ENCODE peak calls at places on chromosomes 13 and 19, in five cellular contexts. I is CD8-positive, alpha-beta T cell; U is ascending aorta; P is Peyer's patch; F is upper lobe of right lung. Q is an unnamed sample.
A peak's percentile ranks its signal among the peaks of the same experiment; 100 is the strongest.

GRCh38 chr19:55257461-55258411 is 1.1 kb downstream of the PPP6R1 start:
- DNase-seq in F (no peak), P (peak; percentile 38), I (no peak), U (no peak), Q (no peak)

GRCh38 chr13:23449386-23450162 is 16.1 kb upstream of the SACS start:
- DNase-seq in F (no peak), P (no peak), U (no peak), I (no peak), Q (no peak)

GRCh38 chr19:11263726-11264125 is 1.4 kb upstream of the DOCK6 start:
- DNase-seq in P (no peak), I (no peak), U (no peak), F (no peak), Q (no peak)

GRCh38 chr13:98060282-98060681 is 82.6 kb upstream of the FARP1 start:
- DNase-seq in P (no peak), U (no peak), F (no peak), I (no peak), Q (no peak)

GRCh38 chr19:8445488-8446001 is 770 bp downstream of the HNRNPM start:
- DNase-seq in P (peak; percentile 43), I (no peak), U (no peak), F (peak; percentile 83), Q (peak; percentile 72)

GRCh38 chr13:87035538-87035937 is 635.6 kb upstream of the SLITRK5 start:
- DNase-seq in F (no peak), P (no peak), U (no peak), I (no peak), Q (no peak)

GRCh38 chr13:52024481-52024880 is at the start of gene UTP14C:
- DNase-seq in P (no peak), I (no peak), U (no peak), F (no peak), Q (no peak)

GRCh38 chr19:9032136-9032626 is 22.0 kb upstream of the MUC16 start:
- DNase-seq in F (no peak), I (no peak), P (no peak), U (no peak), Q (no peak)

GRCh38 chr19:41441321-41441945 is 1.5 kb upstream of the ERICH4 start:
- DNase-seq in U (no peak), I (no peak), P (no peak), F (peak; percentile 56), Q (no peak)

GRCh38 chr19:10762656-10763055 is 44.8 kb downstream of the DNM2 start:
- DNase-seq in P (peak; percentile 30), F (peak; percentile 72), I (no peak), U (no peak), Q (no peak)

GRCh38 chr19:13117176-13117771 is 734 bp upstream of the TRMT1 start:
- DNase-seq in U (no peak), F (no peak), P (no peak), I (no peak), Q (peak; percentile 41)

GRCh38 chr19:18294467-18294864 is 13.0 kb upstream of the JUND start:
- DNase-seq in F (no peak), U (peak; percentile 73), P (peak; percentile 86), I (peak; percentile 84), Q (peak; percentile 72)

GRCh38 chr19:5621945-5622464 is 571 bp downstream of the SAFB2 start:
- DNase-seq in P (no peak), I (no peak), U (no peak), F (no peak), Q (no peak)

GRCh38 chr13:95254341-95254740 is 46.9 kb downstream of the ABCC4 start:
- DNase-seq in P (no peak), I (no peak), U (no peak), F (no peak), Q (no peak)

GRCh38 chr19:49637865-49638350 is 2.0 kb downstream of the RRAS start:
- DNase-seq in I (no peak), F (peak; percentile 92), U (peak; percentile 78), P (no peak), Q (peak; percentile 87)

GRCh38 chr13:99655351-99656091 is 154.2 kb downstream of the TM9SF2 start:
- DNase-seq in U (no peak), F (no peak), I (no peak), P (no peak), Q (no peak)

GRCh38 chr19:20179946-20180345 is 12.9 kb downstream of the ZNF486 start:
- DNase-seq in I (no peak), F (no peak), P (no peak), U (no peak), Q (no peak)

GRCh38 chr13:19267746-19268145 is 86.1 kb upstream of the TUBA3C start:
- DNase-seq in I (no peak), F (no peak), U (no peak), P (no peak), Q (no peak)

GRCh38 chr13:53151692-53152421 is 123.2 kb downstream of the OLFM4 start:
- DNase-seq in I (no peak), U (no peak), P (no peak), F (no peak), Q (no peak)

GRCh38 chr13:29934531-29935308 is 84.3 kb upstream of the UBL3 start:
- DNase-seq in P (no peak), F (no peak), I (no peak), U (no peak), Q (no peak)

GRCh38 chr13:28459911-28460310 is 35.0 kb downstream of the FLT1 start:
- DNase-seq in I (no peak), U (no peak), F (no peak), P (no peak), Q (no peak)

GRCh38 chr13:55673910-55674309 is 1466.8 kb upstream of the PRR20A start:
- DNase-seq in P (no peak), U (no peak), I (no peak), F (no peak), Q (no peak)

GRCh38 chr13:32947886-32948285 is 68.3 kb upstream of the KL start:
- DNase-seq in I (no peak), U (no peak), P (no peak), F (no peak), Q (no peak)

GRCh38 chr19:7145494-7145893 is 76.0 kb downstream of the ZNF557 start:
- DNase-seq in I (no peak), P (no peak), U (no peak), F (no peak), Q (no peak)

GRCh38 chr13:60386250-60386649 is 10.8 kb upstream of the TDRD3 start:
- DNase-seq in I (no peak), U (no peak), F (no peak), P (no peak), Q (no peak)

GRCh38 chr13:24923305-24923640 is 159.3 kb downstream of the RNF17 start:
- DNase-seq in U (no peak), I (no peak), P (no peak), F (no peak), Q (no peak)

GRCh38 chr19:35119091-35119490 is 3.5 kb downstream of the FXYD3 start:
- DNase-seq in P (no peak), U (no peak), I (no peak), F (no peak), Q (no peak)

GRCh38 chr19:35118268-35119026 is 2.8 kb downstream of the FXYD3 start:
- DNase-seq in U (no peak), P (no peak), F (peak; percentile 89), I (no peak), Q (peak; percentile 87)

GRCh38 chr19:35120898-35121297 is 5.3 kb downstream of the FXYD3 start:
- DNase-seq in P (no peak), I (no peak), F (no peak), U (no peak), Q (no peak)

GRCh38 chr19:35119578-35119977 is 4.0 kb downstream of the FXYD3 start:
- DNase-seq in U (no peak), I (no peak), F (no peak), P (no peak), Q (no peak)

GRCh38 chr19:35120492-35120891 is 4.9 kb downstream of the FXYD3 start:
- DNase-seq in F (no peak), I (no peak), U (no peak), P (no peak), Q (no peak)
- H3K4me1 ChIP-seq in F (peaks cover 32% of the 10 kb centered on the region), I (peaks cover 13% of the 10 kb centered on the region), U (peaks cover 13% of the 10 kb centered on the region), P (peaks cover 5% of the 10 kb centered on the region), Q (peaks cover 22% of the 10 kb centered on the region)

GRCh38 chr19:45345506-45345860 is 4.9 kb downstream of the KLC3 start:
- DNase-seq in U (no peak), I (no peak), F (no peak), P (no peak), Q (no peak)
- H3K27me3 ChIP-seq in U (peaks cover 8% of the 10 kb centered on the region), I (peaks cover 9% of the 10 kb centered on the region), F (peaks cover 37% of the 10 kb centered on the region), P (peaks cover 5% of the 10 kb centered on the region), Q (peaks cover 25% of the 10 kb centered on the region)

GRCh38 chr19:30448386-30449130 is 76.4 kb downstream of the ZNF536 start:
- DNase-seq in F (no peak), I (no peak), P (no peak), U (no peak), Q (no peak)

GRCh38 chr19:30449191-30449590 is 77.0 kb downstream of the ZNF536 start:
- DNase-seq in I (no peak), F (no peak), U (no peak), P (no peak), Q (no peak)

GRCh38 chr19:30450945-30451344 is 78.8 kb downstream of the ZNF536 start:
- DNase-seq in P (no peak), U (no peak), I (no peak), F (no peak), Q (no peak)

GRCh38 chr19:30450101-30450500 is 77.9 kb downstream of the ZNF536 start:
- DNase-seq in F (no peak), U (no peak), P (no peak), I (no peak), Q (no peak)

DNA sequence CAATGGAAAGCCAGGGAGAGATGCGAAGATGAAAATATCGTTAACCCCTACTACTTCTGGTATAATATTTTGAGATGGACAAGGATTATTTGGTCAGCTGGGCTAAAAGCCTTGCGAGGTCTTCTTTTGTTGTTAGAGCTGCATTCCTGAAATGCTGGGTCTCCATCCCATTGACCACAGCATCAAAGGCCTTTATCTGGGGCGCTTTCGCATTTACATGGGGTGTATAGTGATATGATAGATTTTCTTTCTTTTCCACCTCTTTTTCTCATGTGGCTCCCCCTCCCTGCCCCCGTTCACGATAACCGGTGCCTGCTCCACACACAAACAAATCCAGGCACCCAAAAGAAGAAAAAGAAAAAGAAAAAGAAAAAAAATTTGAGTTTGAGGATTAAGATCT is 77.5 kb downstream of the ZNF536 start:
- DNase-seq in I (no peak), F (peak; percentile 0), P (no peak), U (no peak), Q (no peak)
- H3K4me3 ChIP-seq in I (no peak overlapping the region), F (peak overlapping the region; percentile 20), P (no peak overlapping the region), U (no peak overlapping the region), Q (no peak overlapping the region)

GRCh38 chr13:112998506-112999280 is 29.7 kb downstream of the MCF2L start:
- DNase-seq in I (no peak), P (no peak), U (no peak), F (no peak), Q (no peak)
- H3K4me1 ChIP-seq in I (no peaks in the 10 kb centered on the region), P (no peaks in the 10 kb centered on the region), U (no peaks in the 10 kb centered on the region), F (peaks cover 20% of the 10 kb centered on the region), Q (peaks cover 23% of the 10 kb centered on the region)

GRCh38 chr13:113827021-113827420 is 36.9 kb downstream of the GAS6 start:
- DNase-seq in F (no peak), P (no peak), I (no peak), U (no peak), Q (peak; percentile 20)
- H3K27me3 ChIP-seq in F (no peaks in the 10 kb centered on the region), P (no peaks in the 10 kb centered on the region), I (no peaks in the 10 kb centered on the region), U (no peaks in the 10 kb centered on the region), Q (no peaks in the 10 kb centered on the region)

Q was measured in lower lobe of right lung.